ENCODE peak calls at places on chromosomes 4 and X, in five cellular contexts. S is OCI-LY7, T is mucosa of descending colon, X is sigmoid colon, P is thyroid gland. J is an unnamed sample. For H3K36me3, the result is how much of the 10 kb centered on the place peaks cover.

GRCh38 chr4:139559692-139560091 is 3.7 kb upstream of the SETD7 start:
- DNase-seq in S (no peak), T (no peak), X (no peak), P (no peak), J (no peak)

GRCh38 chr4:99640676-99641075 is 17.0 kb downstream of the C4orf54 start:
- DNase-seq in S (no peak), T (no peak), X (no peak), P (no peak), J (no peak)

GRCh38 chr4:187602339-187603092 is 393.1 kb upstream of the ZFP42 start:
- DNase-seq in S (no peak), T (no peak), X (no peak), P (no peak), J (no peak)

GRCh38 chr4:140736669-140737343 is 19.4 kb downstream of the TBC1D9 start:
- DNase-seq in S (no peak), T (no peak), X (no peak), P (no peak), J (no peak)

GRCh38 chr4:104728380-104729122 is 233.9 kb upstream of the CXXC4 start:
- DNase-seq in S (no peak), T (no peak), X (no peak), P (no peak), J (no peak)

GRCh38 chr4:80069108-80069836 is 3.8 kb downstream of the ANTXR2 start:
- DNase-seq in S (no peak), T (no peak), X (no peak), P (no peak), J (no peak)

GRCh38 chrX:2679534-2680485 is 11.3 kb upstream of the CD99 start:
- DNase-seq in S (no peak), T (no peak), X (no peak), P (peak), J (no peak)

GRCh38 chrX:154317391-154318000 is 21.9 kb downstream of the TKTL1 start:
- DNase-seq in S (peak), T (no peak), X (no peak), P (peak), J (no peak)

GRCh38 chr4:176001171-176002006 is 64.3 kb upstream of the WDR17 start:
- DNase-seq in S (no peak), T (peak), X (peak), P (peak), J (peak)

GRCh38 chr4:184807797-184808718 is 17.7 kb downstream of the ACSL1 start:
- DNase-seq in S (no peak), T (no peak), X (no peak), P (peak), J (no peak)

GRCh38 chr4:76625316-76625715 is 190.3 kb downstream of the SHROOM3 start:
- DNase-seq in S (no peak), T (no peak), X (no peak), P (no peak), J (no peak)

GRCh38 chr4:120088507-120088906 is 21.9 kb upstream of the MAD2L1 start:
- DNase-seq in S (no peak), T (no peak), X (no peak), P (no peak), J (no peak)

GRCh38 chr4:8909548-8909947 is 37.9 kb upstream of the HMX1 start:
- DNase-seq in S (no peak), T (no peak), X (no peak), P (no peak), J (no peak)

GRCh38 chrX:8036914-8037313 is 109.7 kb upstream of the PNPLA4 start:
- DNase-seq in S (no peak), T (no peak), X (no peak), P (no peak), J (no peak)

GRCh38 chrX:48972214-48973164 is 845 bp upstream of the KCND1 start:
- DNase-seq in S (no peak), T (peak), X (no peak), P (peak), J (peak)

GRCh38 chr4:172809319-172809718 is 359.3 kb upstream of the GALNT7 start:
- DNase-seq in S (no peak), T (no peak), X (no peak), P (no peak), J (no peak)

GRCh38 chr4:137819964-137820383 is 287.7 kb upstream of the PCDH18 start:
- DNase-seq in S (peak), T (no peak), X (no peak), P (peak), J (no peak)

GRCh38 chr4:185134176-185134869 is 8.7 kb upstream of the SLC25A4 start:
- DNase-seq in S (peak), T (no peak), X (no peak), P (no peak), J (no peak)

GRCh38 chr4:35982318-35982717 is 262.0 kb downstream of the ARAP2 start:
- DNase-seq in S (no peak), T (no peak), X (no peak), P (no peak), J (no peak)

GRCh38 chr4:53914313-53915016 is 149.9 kb downstream of the CHIC2 start:
- DNase-seq in S (no peak), T (no peak), X (no peak), P (no peak), J (no peak)

GRCh38 chr4:139184129-139184528 is 7.1 kb upstream of the ELF2 start:
- DNase-seq in S (peak), T (no peak), X (no peak), P (no peak), J (no peak)

GRCh38 chr4:28724239-28724638 is 1863.6 kb downstream of the STIM2 start:
- DNase-seq in S (no peak), T (no peak), X (no peak), P (no peak), J (no peak)

GRCh38 chrX:135625995-135626394 is 87.4 kb upstream of the CT45A1 start:
- DNase-seq in S (no peak), T (no peak), X (no peak), P (no peak), J (no peak)

GRCh38 chrX:46561931-46562721 is 11.4 kb upstream of the CHST7 start:
- DNase-seq in S (peak), T (no peak), X (no peak), P (peak), J (peak)

GRCh38 chrX:37347420-37347819 is 1.7 kb upstream of the PRRG1 start:
- DNase-seq in S (no peak), T (no peak), X (no peak), P (peak), J (no peak)

GRCh38 chr4:48222491-48222890 is 47.1 kb downstream of the TEC start:
- DNase-seq in S (no peak), T (no peak), X (no peak), P (no peak), J (no peak)

GRCh38 chr4:158356331-158356730 is 146.0 kb downstream of the TMEM144 start:
- DNase-seq in S (no peak), T (no peak), X (no peak), P (no peak), J (no peak)

DNA sequence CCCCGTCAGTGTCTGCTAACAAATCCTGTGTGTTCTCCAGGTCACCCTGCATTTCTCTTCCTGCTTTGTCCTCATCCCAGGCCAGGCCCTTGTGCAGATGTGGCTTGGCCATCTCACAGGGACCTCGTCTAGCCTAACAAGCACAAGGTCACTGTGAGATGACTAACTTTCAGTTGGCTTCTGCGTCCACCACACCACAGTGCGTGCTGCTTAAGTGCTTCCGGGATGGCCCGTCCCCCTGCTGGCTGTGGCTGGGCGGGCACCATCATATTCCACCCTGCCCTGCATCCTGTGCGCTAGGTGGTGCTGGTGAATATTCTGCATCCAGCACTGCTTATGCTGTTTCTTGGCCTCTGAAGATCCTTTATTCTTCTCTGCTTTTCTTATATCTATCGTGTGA is 33.8 kb downstream of the RBBP7 start:
- DNase-seq in S (peak), T (peak), X (no peak), P (peak), J (peak)
- H3K36me3 ChIP-seq in S (half or more), T (under half), X (under half), P (under half), J (under half)

DNA sequence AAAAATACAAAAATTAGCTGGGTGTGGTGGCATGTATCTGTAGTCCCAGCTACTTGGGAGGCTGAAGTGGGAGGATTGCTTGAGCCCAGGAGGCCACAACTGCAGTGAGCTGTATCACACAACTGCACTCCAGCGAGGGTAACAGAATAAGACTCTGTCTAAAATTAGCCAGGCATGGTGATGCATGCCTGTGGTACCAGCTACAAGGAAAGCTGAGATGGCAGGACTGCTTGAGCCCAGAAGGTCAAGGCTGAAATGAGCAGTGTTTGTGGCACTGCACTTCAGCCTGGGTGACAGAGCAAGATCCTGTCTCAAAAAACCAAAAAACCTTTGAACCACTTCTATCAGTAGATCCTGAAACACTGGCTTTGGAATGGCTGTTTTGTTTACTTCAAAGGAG is 10.2 kb downstream of the GRSF1 start:
- DNase-seq in S (no peak), T (no peak), X (no peak), P (no peak), J (no peak)
- H3K36me3 ChIP-seq in S (half or more), T (under half), X (half or more), P (half or more), J (under half)

GRCh38 chrX:130071611-130072349 is 38.5 kb downstream of the ELF4 start:
- DNase-seq in S (no peak), T (peak), X (no peak), P (no peak), J (peak)
- H3K36me3 ChIP-seq in S (half or more), T (under half), X (under half), P (under half), J (under half)

DNA sequence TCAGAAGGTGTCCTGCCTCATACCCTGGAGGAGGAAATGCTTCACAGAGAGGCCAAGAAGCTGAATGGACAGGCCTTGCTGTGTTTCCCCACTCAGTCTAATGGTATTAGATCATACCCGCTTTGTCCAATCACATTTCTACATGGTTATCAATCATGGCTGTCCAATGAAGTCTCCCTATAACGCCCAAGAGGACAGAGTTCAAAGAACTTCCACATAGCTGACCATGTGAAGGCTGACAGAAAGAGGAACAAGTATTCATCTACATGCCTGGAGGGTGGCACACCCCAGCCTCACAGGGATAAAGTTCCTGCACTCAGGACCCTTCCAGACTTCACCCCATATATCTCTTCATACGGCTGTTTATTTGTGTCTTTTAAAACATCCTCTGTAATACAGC is 123.4 kb downstream of the MANBA start:
- DNase-seq in S (no peak), T (no peak), X (no peak), P (no peak), J (no peak)
- H3K36me3 ChIP-seq in S (under half), T (under half), X (under half), P (under half), J (under half)

DNA sequence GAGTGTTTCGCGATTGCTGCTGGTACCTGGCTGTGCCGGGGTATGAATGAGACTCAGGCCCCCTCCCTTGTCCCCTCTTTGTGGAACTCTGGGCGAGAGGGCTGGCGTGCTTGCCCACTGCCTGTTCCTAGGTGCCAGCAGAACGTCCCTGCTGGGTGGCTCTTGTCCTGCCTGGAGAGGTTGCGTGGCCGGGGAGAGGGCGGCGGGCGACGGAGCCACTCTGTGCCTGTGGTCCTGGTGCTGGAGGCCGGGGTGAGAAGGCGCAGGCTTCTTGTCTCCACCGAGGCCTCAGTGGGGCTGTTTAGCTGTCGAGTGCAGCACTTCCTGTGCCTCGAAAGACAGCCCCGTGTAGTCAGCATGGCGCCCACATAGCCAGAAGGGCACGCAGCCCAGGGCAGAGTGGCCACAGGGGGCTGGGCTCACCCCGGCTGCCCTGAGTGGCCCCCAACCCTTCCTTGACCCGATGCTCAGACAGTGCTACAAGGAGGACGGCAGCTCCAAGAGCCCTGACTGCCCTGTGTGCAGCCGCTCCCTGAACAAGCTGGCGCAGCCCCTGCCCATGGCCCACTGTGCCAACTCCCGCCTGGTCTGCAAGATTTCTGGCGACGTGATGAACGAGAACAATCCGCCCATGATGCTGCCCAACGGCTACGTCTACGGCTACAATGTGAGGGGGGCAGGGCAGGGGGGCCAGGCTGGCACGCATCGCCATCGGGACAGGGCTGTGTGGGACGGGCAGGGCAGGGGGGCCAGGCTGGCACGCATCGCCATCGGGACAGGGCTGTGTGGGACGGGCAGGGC is 8.9 kb upstream of the UVSSA start:
- DNase-seq in S (no peak), T (no peak), X (no peak), P (no peak), J (no peak)
- H3K36me3 ChIP-seq in S (half or more), T (under half), X (under half), P (half or more), J (under half)

GRCh38 chr4:30724217-30724616 is 4.0 kb downstream of the PCDH7 start:
- DNase-seq in S (no peak), T (no peak), X (no peak), P (peak), J (no peak)

GRCh38 chr4:30727409-30727808 is 7.2 kb downstream of the PCDH7 start:
- DNase-seq in S (no peak), T (no peak), X (no peak), P (no peak), J (no peak)

GRCh38 chr4:30726090-30726668 is 6.0 kb downstream of the PCDH7 start:
- DNase-seq in S (no peak), T (no peak), X (no peak), P (no peak), J (no peak)

GRCh38 chr4:30725562-30725961 is 5.4 kb downstream of the PCDH7 start:
- DNase-seq in S (no peak), T (no peak), X (no peak), P (no peak), J (no peak)

GRCh38 chr4:30728291-30728690 is 8.1 kb downstream of the PCDH7 start:
- DNase-seq in S (no peak), T (no peak), X (no peak), P (no peak), J (no peak)
- H3K36me3 ChIP-seq in S (under half), T (under half), X (under half), P (under half), J (under half)

GRCh38 chr4:1323635-1324442 is 23.2 kb upstream of the UVSSA start:
- DNase-seq in S (no peak), T (peak), X (no peak), P (no peak), J (no peak)

GRCh38 chr4:1321486-1321885 is 25.5 kb upstream of the UVSSA start:
- DNase-seq in S (no peak), T (peak), X (no peak), P (no peak), J (no peak)

GRCh38 chr4:1321946-1322650 is 24.9 kb upstream of the UVSSA start:
- DNase-seq in S (no peak), T (peak), X (no peak), P (no peak), J (no peak)

GRCh38 chr4:1325176-1325480 is 21.9 kb upstream of the UVSSA start:
- DNase-seq in S (no peak), T (peak), X (no peak), P (no peak), J (no peak)

DNA sequence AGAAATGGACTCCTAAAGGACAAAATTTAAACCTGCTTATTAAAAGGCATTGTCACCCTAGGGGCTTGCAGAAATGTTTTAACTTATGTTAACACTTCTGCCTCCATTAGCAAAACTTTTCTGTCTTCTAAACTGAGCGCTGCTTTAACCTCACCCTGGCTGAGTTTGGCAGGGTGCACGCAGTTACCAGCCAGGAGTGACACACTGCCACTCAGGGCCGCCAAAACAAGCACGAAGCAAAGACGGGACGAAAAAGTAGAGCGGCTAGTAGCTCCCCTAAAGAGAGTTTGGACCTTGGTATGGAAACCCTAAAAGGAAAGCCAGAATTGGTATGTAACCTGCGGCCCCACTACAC is 23.8 kb upstream of the UVSSA start:
- DNase-seq in S (no peak), T (no peak), X (no peak), P (no peak), J (no peak)
- H3K36me3 ChIP-seq in S (under half), T (under half), X (under half), P (under half), J (under half)

DNA sequence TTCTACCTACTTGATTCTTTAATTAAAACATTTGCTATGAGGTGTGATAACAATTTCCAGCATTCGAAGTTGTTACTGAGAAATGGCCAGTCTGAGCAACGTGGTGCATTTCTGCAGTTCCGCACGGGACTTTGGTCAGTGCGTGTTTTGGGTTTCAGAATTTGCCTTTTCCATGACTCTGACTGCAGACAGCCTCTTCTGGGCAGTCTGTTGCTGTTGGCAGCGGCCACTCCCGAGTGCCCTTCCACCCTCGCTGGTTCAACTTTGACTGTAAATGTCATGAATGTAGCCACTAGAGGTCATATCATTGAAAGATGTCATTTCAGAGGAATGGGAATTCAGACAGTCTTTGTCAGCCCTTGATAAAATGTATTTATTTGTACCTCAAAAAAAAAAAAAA is 53.6 kb downstream of the NOP14 start:
- DNase-seq in S (no peak), T (no peak), X (no peak), P (no peak), J (no peak)
- H3K36me3 ChIP-seq in S (under half), T (under half), X (half or more), P (under half), J (under half)

J was measured in colonic mucosa.